ENCODE peak calls at places on chromosome 22, in seven cellular contexts. X is psoas muscle; V is CD4-positive, alpha-beta memory T cell; F is heart right ventricle; N is tibial nerve; E is PC-3; I is upper lobe of left lung. T is an unnamed sample.

GRCh38 chr22:26903030-26903856 is 245.9 kb downstream of the MIAT start:
- DNase-seq in I (no peak), X (no peak), N (no peak), F (no peak), V (no peak), E (no peak), T (no peak)

GRCh38 chr22:28151241-28151640 is 232.2 kb upstream of the PITPNB start:
- DNase-seq in I (no peak), V (no peak), F (no peak), X (no peak), E (no peak), N (no peak), T (no peak)

GRCh38 chr22:33194529-33194928 is 136.3 kb upstream of the SYN3 start:
- DNase-seq in F (no peak), E (no peak), X (no peak), N (no peak), V (no peak), I (no peak), T (no peak)

GRCh38 chr22:30430933-30431332 is 5.4 kb downstream of the MTFP1 start:
- DNase-seq in F (no peak), V (no peak), X (peak; percentile 49), I (no peak), E (no peak), N (no peak), T (no peak)

GRCh38 chr22:26992556-26992955 is 335.2 kb downstream of the MIAT start:
- DNase-seq in F (no peak), V (no peak), X (no peak), E (no peak), N (no peak), I (no peak), T (no peak)

GRCh38 chr22:43543522-43544281 is 131.9 kb downstream of the MPPED1 start:
- DNase-seq in F (no peak), I (no peak), E (no peak), V (no peak), N (no peak), X (no peak), T (peak; percentile 46)

GRCh38 chr22:42243802-42244060 is 26.7 kb downstream of the TCF20 start:
- DNase-seq in V (no peak), F (no peak), X (no peak), I (no peak), N (no peak), E (no peak), T (no peak)

GRCh38 chr22:45884201-45885067 is 92.5 kb downstream of the WNT7B start:
- DNase-seq in E (no peak), X (peak; percentile 49), I (no peak), N (no peak), F (peak; percentile 43), V (no peak), T (peak; percentile 40)

GRCh38 chr22:42754658-42755057 is 34.0 kb upstream of the A4GALT start:
- DNase-seq in I (no peak), N (no peak), V (no peak), F (no peak), E (peak; percentile 23), X (no peak), T (no peak)

GRCh38 chr22:29668681-29669080 is 51.1 kb upstream of the CABP7 start:
- DNase-seq in V (no peak), E (no peak), N (no peak), F (no peak), I (no peak), X (no peak), T (no peak)

GRCh38 chr22:34877506-34877905 is 188.5 kb upstream of the ISX start:
- DNase-seq in E (no peak), V (no peak), N (no peak), I (no peak), F (no peak), X (no peak), T (no peak)

GRCh38 chr22:19290400-19291217 is 910 bp downstream of the CLTCL1 start:
- DNase-seq in V (peak; percentile 37), E (no peak), F (peak; percentile 16), I (no peak), X (peak; percentile 67), N (no peak), T (no peak)

GRCh38 chr22:22810018-22810427 is 77.6 kb upstream of the IGLL5 start:
- DNase-seq in I (no peak), N (no peak), F (peak; percentile 40), X (peak; percentile 71), E (no peak), V (peak; percentile 76), T (no peak)

GRCh38 chr22:35995772-35996171 is 32.9 kb downstream of the RBFOX2 start:
- DNase-seq in E (peak; percentile 37), F (peak; percentile 58), I (peak; percentile 27), X (peak; percentile 84), N (peak; percentile 62), V (no peak), T (peak; percentile 79)

GRCh38 chr22:31948002-31948401 is 3.7 kb downstream of the YWHAH start:
- DNase-seq in E (no peak), F (no peak), I (peak; percentile 50), V (no peak), X (no peak), N (no peak), T (no peak)

GRCh38 chr22:31944700-31945477 is 554 bp downstream of the YWHAH start:
- DNase-seq in V (peak; percentile 55), N (peak; percentile 33), I (peak; percentile 50), F (peak; percentile 73), X (peak; percentile 80), E (peak; percentile 17), T (peak; percentile 88)

GRCh38 chr22:31945478-31945815 is 1.1 kb downstream of the YWHAH start:
- DNase-seq in V (no peak), X (no peak), F (no peak), E (peak; percentile 20), I (no peak), N (no peak), T (no peak)

GRCh38 chr22:31945971-31946680 is 1.8 kb downstream of the YWHAH start:
- DNase-seq in X (no peak), I (peak; percentile 49), F (no peak), N (no peak), E (no peak), V (no peak), T (no peak)

DNA sequence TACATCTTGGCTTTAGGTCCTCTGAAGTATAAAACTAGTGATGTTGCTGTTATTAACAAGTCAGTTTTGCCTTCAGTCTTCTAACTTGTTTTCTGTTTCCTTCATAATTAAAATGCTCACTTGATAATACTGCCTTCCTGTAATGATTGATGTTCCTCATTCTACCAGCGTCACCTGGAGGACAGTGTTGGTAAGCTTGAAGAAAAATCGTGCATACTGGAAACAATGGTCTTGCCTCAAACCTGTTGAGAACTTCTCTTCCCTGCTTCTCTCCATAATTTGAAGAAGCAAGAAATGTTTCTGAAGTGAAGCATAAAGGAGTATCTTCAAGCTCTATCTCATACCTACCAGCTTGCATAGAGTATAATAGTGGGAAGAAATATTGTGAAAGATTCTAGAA is 3.0 kb downstream of the YWHAH start:
- DNase-seq in I (no peak), X (no peak), V (no peak), E (no peak), N (no peak), F (no peak), T (no peak)
- H3K27ac ChIP-seq in I (peak overlapping the region; percentile 98), X (no peak overlapping the region), V (peak overlapping the region; percentile 29), E (no peak overlapping the region), N (peak overlapping the region; percentile 97), F (peak overlapping the region; percentile 99), T (no peak overlapping the region)

GRCh38 chr22:40668611-40669390 is 10.5 kb upstream of the MCHR1 start:
- DNase-seq in V (no peak), F (no peak), N (no peak), X (no peak), I (no peak), E (peak; percentile 55), T (no peak)
- H3K4me3 ChIP-seq in V (no peak overlapping the region), F (no peak overlapping the region), N (no peak overlapping the region), X (no peak overlapping the region), I (no peak overlapping the region), E (no peak overlapping the region), T (no peak overlapping the region)

GRCh38 chr22:47331750-47332149 is 569.3 kb downstream of the TBC1D22A start:
- DNase-seq in I (no peak), E (no peak), F (no peak), V (no peak), X (no peak), N (no peak), T (no peak)
- H3K9me3 ChIP-seq in I (peaks cover 11% of the 10 kb centered on the region), E (no peaks in the 10 kb centered on the region), F (no peaks in the 10 kb centered on the region), V (no peaks in the 10 kb centered on the region), X (peaks cover 6% of the 10 kb centered on the region), N (peaks cover 21% of the 10 kb centered on the region), T (peaks cover 3% of the 10 kb centered on the region)

GRCh38 chr22:40463727-40464126 is 93.3 kb downstream of the SGSM3 start:
- DNase-seq in V (peak; percentile 54), I (no peak), X (no peak), E (no peak), N (no peak), F (no peak), T (no peak)
- H3K27ac ChIP-seq in V (peak overlapping the region; percentile 64), I (peak overlapping the region; percentile 77), X (no peak overlapping the region), E (no peak overlapping the region), N (peak overlapping the region; percentile 68), F (no peak overlapping the region), T (no peak overlapping the region)

GRCh38 chr22:38080468-38080846 is 3.5 kb downstream of the SLC16A8 start:
- DNase-seq in X (peak; percentile 52), V (no peak), N (no peak), F (no peak), I (no peak), E (no peak), T (no peak)
- H3K4me3 ChIP-seq in X (peak overlapping the region; percentile 59), V (no peak overlapping the region), N (no peak overlapping the region), F (no peak overlapping the region), I (peak overlapping the region; percentile 44), E (no peak overlapping the region), T (no peak overlapping the region)

DNA sequence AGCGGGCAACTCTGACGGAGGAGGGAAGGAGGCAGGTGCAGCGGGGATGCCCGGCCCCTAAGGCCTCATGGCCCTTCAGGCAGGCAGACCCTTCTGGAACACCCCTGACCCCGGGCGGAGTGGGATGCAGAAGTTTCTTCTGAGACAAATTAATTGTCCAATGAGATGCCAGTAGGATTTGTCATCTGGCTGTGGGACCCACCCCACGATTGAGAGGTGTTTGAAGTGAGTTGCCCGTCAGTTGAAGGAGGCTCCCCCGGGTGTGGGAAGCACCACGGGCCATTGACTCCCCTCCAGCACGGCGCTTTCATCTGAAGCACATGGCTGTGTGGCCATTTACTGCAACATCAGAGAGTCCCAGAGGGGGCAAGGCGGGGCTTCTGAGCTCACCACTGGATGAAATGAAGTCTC is 527.8 kb downstream of the BRD1 start:
- DNase-seq in X (no peak), N (peak; percentile 10), F (no peak), I (peak; percentile 15), V (no peak), E (no peak), T (peak; percentile 55)
- H3K9me3 ChIP-seq in X (no peaks in the 10 kb centered on the region), N (peaks cover 3% of the 10 kb centered on the region), F (no peaks in the 10 kb centered on the region), I (no peaks in the 10 kb centered on the region), V (no peaks in the 10 kb centered on the region), E (no peaks in the 10 kb centered on the region), T (no peaks in the 10 kb centered on the region)